ENCODE peak calls at places on chromosomes 6 and 20, in seven cellular contexts. One of them, this sample, is unnamed.

GRCh38 chr20:19012671-19013070 is 199.1 kb downstream of the SCP2D1 start:
- DNase-seq in A673: no peak
- DNase-seq in psoas muscle: no peak
- DNase-seq in lower leg skin: peak
- DNase-seq in CD8-positive, alpha-beta T cell: no peak
- DNase-seq in A549: no peak
- DNase-seq in fibroblast of the aortic adventitia: no peak
- DNase-seq in this sample: peak

GRCh38 chr20:19275630-19276071 is 63.2 kb downstream of the SLC24A3 start:
- DNase-seq in A673: peak
- DNase-seq in psoas muscle: peak
- DNase-seq in lower leg skin: peak
- DNase-seq in CD8-positive, alpha-beta T cell: no peak
- DNase-seq in A549: no peak
- DNase-seq in fibroblast of the aortic adventitia: no peak
- DNase-seq in this sample: peak

GRCh38 chr20:709421-709820 is 33.8 kb upstream of the SCRT2 start:
- DNase-seq in A673: peak
- DNase-seq in psoas muscle: no peak
- DNase-seq in lower leg skin: no peak
- DNase-seq in CD8-positive, alpha-beta T cell: no peak
- DNase-seq in A549: no peak
- DNase-seq in fibroblast of the aortic adventitia: no peak
- DNase-seq in this sample: no peak

GRCh38 chr6:30696432-30696831 is 5.6 kb upstream of the NRM start:
- DNase-seq in A673: no peak
- DNase-seq in psoas muscle: no peak
- DNase-seq in lower leg skin: no peak
- DNase-seq in CD8-positive, alpha-beta T cell: no peak
- DNase-seq in A549: no peak
- DNase-seq in fibroblast of the aortic adventitia: no peak
- DNase-seq in this sample: no peak

GRCh38 chr6:138245751-138246150 is 27.5 kb upstream of the PBOV1 start:
- DNase-seq in A673: no peak
- DNase-seq in psoas muscle: no peak
- DNase-seq in lower leg skin: no peak
- DNase-seq in CD8-positive, alpha-beta T cell: no peak
- DNase-seq in A549: no peak
- DNase-seq in fibroblast of the aortic adventitia: no peak
- DNase-seq in this sample: no peak

GRCh38 chr6:159969921-159970320 is 1.0 kb downstream of the IGF2R start:
- DNase-seq in A673: peak
- DNase-seq in psoas muscle: no peak
- DNase-seq in lower leg skin: peak
- DNase-seq in CD8-positive, alpha-beta T cell: no peak
- DNase-seq in A549: peak
- DNase-seq in fibroblast of the aortic adventitia: peak
- DNase-seq in this sample: peak

GRCh38 chr6:170063851-170064617 is 226.8 kb downstream of the DLL1 start:
- DNase-seq in A673: no peak
- DNase-seq in psoas muscle: no peak
- DNase-seq in lower leg skin: peak
- DNase-seq in CD8-positive, alpha-beta T cell: no peak
- DNase-seq in A549: no peak
- DNase-seq in fibroblast of the aortic adventitia: no peak
- DNase-seq in this sample: no peak

GRCh38 chr20:20743511-20744169 is 31.2 kb upstream of the RALGAPA2 start:
- DNase-seq in A673: peak
- DNase-seq in psoas muscle: peak
- DNase-seq in lower leg skin: peak
- DNase-seq in CD8-positive, alpha-beta T cell: no peak
- DNase-seq in A549: no peak
- DNase-seq in fibroblast of the aortic adventitia: peak
- DNase-seq in this sample: no peak

GRCh38 chr20:56676001-56676400 is 46.9 kb downstream of the TFAP2C start:
- DNase-seq in A673: no peak
- DNase-seq in psoas muscle: no peak
- DNase-seq in lower leg skin: no peak
- DNase-seq in CD8-positive, alpha-beta T cell: no peak
- DNase-seq in A549: no peak
- DNase-seq in fibroblast of the aortic adventitia: no peak
- DNase-seq in this sample: no peak

GRCh38 chr6:10690651-10691445 is 3.6 kb downstream of the C6orf52 start:
- DNase-seq in A673: no peak
- DNase-seq in psoas muscle: no peak
- DNase-seq in lower leg skin: no peak
- DNase-seq in CD8-positive, alpha-beta T cell: no peak
- DNase-seq in A549: no peak
- DNase-seq in fibroblast of the aortic adventitia: peak
- DNase-seq in this sample: no peak

GRCh38 chr20:61756446-61756845 is 309.2 kb downstream of the TAF4 start:
- DNase-seq in A673: no peak
- DNase-seq in psoas muscle: peak
- DNase-seq in lower leg skin: no peak
- DNase-seq in CD8-positive, alpha-beta T cell: no peak
- DNase-seq in A549: no peak
- DNase-seq in fibroblast of the aortic adventitia: no peak
- DNase-seq in this sample: no peak

GRCh38 chr6:118511930-118512715 is 36.0 kb upstream of the PLN start:
- DNase-seq in A673: no peak
- DNase-seq in psoas muscle: no peak
- DNase-seq in lower leg skin: no peak
- DNase-seq in CD8-positive, alpha-beta T cell: no peak
- DNase-seq in A549: no peak
- DNase-seq in fibroblast of the aortic adventitia: no peak
- DNase-seq in this sample: no peak

GRCh38 chr6:118507636-118508035 is 40.5 kb upstream of the PLN start:
- DNase-seq in A673: no peak
- DNase-seq in psoas muscle: no peak
- DNase-seq in lower leg skin: no peak
- DNase-seq in CD8-positive, alpha-beta T cell: no peak
- DNase-seq in A549: no peak
- DNase-seq in fibroblast of the aortic adventitia: no peak
- DNase-seq in this sample: no peak

GRCh38 chr6:118505656-118506055 is 42.4 kb upstream of the PLN start:
- DNase-seq in A673: no peak
- DNase-seq in psoas muscle: no peak
- DNase-seq in lower leg skin: no peak
- DNase-seq in CD8-positive, alpha-beta T cell: no peak
- DNase-seq in A549: no peak
- DNase-seq in fibroblast of the aortic adventitia: no peak
- DNase-seq in this sample: no peak

GRCh38 chr6:118506071-118506638 is 41.9 kb upstream of the PLN start:
- DNase-seq in A673: no peak
- DNase-seq in psoas muscle: no peak
- DNase-seq in lower leg skin: no peak
- DNase-seq in CD8-positive, alpha-beta T cell: no peak
- DNase-seq in A549: no peak
- DNase-seq in fibroblast of the aortic adventitia: no peak
- DNase-seq in this sample: no peak

DNA sequence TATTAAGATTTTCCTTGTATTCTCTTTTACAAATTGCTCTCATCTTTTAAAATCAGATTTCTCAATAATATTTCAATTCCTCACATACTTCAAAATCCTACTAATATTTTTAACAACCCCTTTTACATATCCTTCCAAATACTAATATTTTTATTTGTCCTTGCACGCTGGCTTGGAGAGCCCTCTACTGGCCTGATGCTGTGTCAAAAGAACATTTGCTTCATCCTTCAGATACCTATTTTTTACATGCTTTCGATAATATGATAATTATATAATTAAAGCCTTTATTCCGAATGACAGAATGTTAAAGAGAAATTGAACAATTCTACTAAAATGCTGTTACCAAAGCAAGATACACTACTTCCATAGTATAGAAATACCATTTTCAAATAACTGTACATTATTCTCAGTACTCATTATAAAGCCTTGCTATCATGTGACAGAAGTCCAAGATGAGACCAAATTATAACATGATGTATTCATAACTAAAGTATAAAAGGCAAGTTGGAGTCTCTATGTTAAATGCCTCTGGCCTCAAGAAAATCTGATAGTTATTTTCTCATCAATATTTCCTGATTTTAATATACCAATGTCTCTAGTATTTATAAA is 39.0 kb upstream of the PLN start:
- DNase-seq in A673: peak
- DNase-seq in psoas muscle: no peak
- DNase-seq in lower leg skin: no peak
- DNase-seq in CD8-positive, alpha-beta T cell: no peak
- DNase-seq in A549: peak
- DNase-seq in fibroblast of the aortic adventitia: peak
- DNase-seq in this sample: peak
- TF ChIP-seq CTCF in A673: peak
- TF ChIP-seq CTCF in psoas muscle: peak
- TF ChIP-seq CTCF in lower leg skin: no peak
- TF ChIP-seq CTCF in CD8-positive, alpha-beta T cell: no peak
- TF ChIP-seq CTCF in A549: peak
- TF ChIP-seq CTCF in fibroblast of the aortic adventitia: peak
- TF ChIP-seq CTCF in this sample: peak

GRCh38 chr20:40980106-40980827 is 48.4 kb upstream of the TOP1 start:
- DNase-seq in A673: no peak
- DNase-seq in psoas muscle: no peak
- DNase-seq in lower leg skin: peak
- DNase-seq in CD8-positive, alpha-beta T cell: no peak
- DNase-seq in A549: no peak
- DNase-seq in fibroblast of the aortic adventitia: peak
- DNase-seq in this sample: peak
- H3K4me3 ChIP-seq in A673: no peak
- H3K4me3 ChIP-seq in psoas muscle: no peak
- H3K4me3 ChIP-seq in lower leg skin: no peak
- H3K4me3 ChIP-seq in CD8-positive, alpha-beta T cell: no peak
- H3K4me3 ChIP-seq in A549: no peak
- H3K4me3 ChIP-seq in fibroblast of the aortic adventitia: no peak
- H3K4me3 ChIP-seq in this sample: no peak

GRCh38 chr6:128327890-128328289 is 192.5 kb downstream of the PTPRK start:
- DNase-seq in A673: peak
- DNase-seq in psoas muscle: no peak
- DNase-seq in lower leg skin: no peak
- DNase-seq in CD8-positive, alpha-beta T cell: no peak
- DNase-seq in A549: peak
- DNase-seq in fibroblast of the aortic adventitia: peak
- DNase-seq in this sample: peak
- TF ChIP-seq CTCF in A673: peak
- TF ChIP-seq CTCF in psoas muscle: peak
- TF ChIP-seq CTCF in lower leg skin: no peak
- TF ChIP-seq CTCF in CD8-positive, alpha-beta T cell: no peak
- TF ChIP-seq CTCF in A549: peak
- TF ChIP-seq CTCF in fibroblast of the aortic adventitia: peak
- TF ChIP-seq CTCF in this sample: peak

DNA sequence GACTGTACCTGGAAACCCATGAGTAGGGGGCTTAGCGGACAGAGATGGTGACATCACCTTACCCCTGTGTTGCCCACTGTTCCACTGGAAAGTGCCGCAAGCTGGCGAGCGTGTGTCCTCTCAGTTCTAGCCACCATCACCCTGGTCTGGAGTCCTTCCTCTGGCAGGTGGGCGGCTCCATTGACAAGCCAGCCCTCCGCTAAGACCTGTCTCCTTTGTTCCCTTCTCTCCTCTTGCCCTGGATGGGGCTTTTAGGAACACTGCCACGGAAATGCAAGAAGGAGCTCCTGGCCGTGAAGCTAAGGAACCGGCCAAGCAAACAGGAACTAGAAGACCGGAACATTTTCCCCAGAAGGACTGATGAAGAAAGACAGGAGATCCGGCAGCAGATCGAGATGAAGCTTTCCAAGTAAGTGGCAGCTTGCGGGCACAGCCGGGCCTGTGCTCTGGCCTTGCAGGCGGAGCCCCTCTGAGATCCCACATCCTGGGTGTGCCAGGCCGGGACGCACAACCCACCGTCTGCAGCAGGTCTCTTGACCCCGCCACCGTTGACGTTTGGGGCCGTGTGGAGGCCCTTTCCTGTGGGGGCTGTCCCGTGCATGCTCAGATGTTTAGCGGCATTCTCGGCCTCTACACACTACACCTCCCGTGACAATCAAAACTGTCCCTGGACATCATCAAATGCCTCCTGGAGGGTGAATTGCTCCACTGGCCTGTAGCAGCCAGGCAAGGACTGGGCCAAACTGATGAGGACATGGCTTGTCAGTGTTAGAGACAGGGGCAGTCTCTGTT is 127.5 kb downstream of the SYCP2 start:
- DNase-seq in A673: no peak
- DNase-seq in psoas muscle: no peak
- DNase-seq in lower leg skin: peak
- DNase-seq in CD8-positive, alpha-beta T cell: no peak
- DNase-seq in A549: no peak
- DNase-seq in fibroblast of the aortic adventitia: no peak
- DNase-seq in this sample: no peak
- H3K4me3 ChIP-seq in A673: no peak
- H3K4me3 ChIP-seq in psoas muscle: no peak
- H3K4me3 ChIP-seq in lower leg skin: no peak
- H3K4me3 ChIP-seq in CD8-positive, alpha-beta T cell: no peak
- H3K4me3 ChIP-seq in A549: no peak
- H3K4me3 ChIP-seq in fibroblast of the aortic adventitia: no peak
- H3K4me3 ChIP-seq in this sample: no peak

This sample was measured in cardiac fibroblast.